ENCODE peak calls at places on chromosomes 4 and X, in six cellular contexts. F is GM23248, R is K562, J is A673, X is neural progenitor cell, C is PC-3. Z is an unnamed sample.

GRCh38 chrX:34341258-34341657 is 209.1 kb upstream of the FAM47A start:
- DNase-seq in F (no peak), C (peak), J (peak), R (no peak), X (peak), Z (no peak)

GRCh38 chr4:65416875-65417274 is 253.4 kb downstream of the EPHA5 start:
- DNase-seq in F (no peak), X (peak), C (peak), R (no peak), J (peak), Z (no peak)

GRCh38 chr4:48639816-48640215 is 140.3 kb downstream of the FRYL start:
- DNase-seq in R (no peak), F (no peak), J (no peak), X (no peak), C (no peak), Z (no peak)

GRCh38 chr4:122548452-122548851 is 72.4 kb downstream of the IL21 start:
- DNase-seq in C (no peak), F (no peak), J (no peak), R (peak), X (no peak), Z (no peak)

GRCh38 chrX:67726028-67726427 is 182.2 kb downstream of the AR start:
- DNase-seq in J (no peak), C (no peak), X (no peak), R (no peak), F (no peak), Z (no peak)

GRCh38 chr4:88533937-88534750 is 10.6 kb upstream of the PYURF start:
- DNase-seq in X (no peak), C (peak), J (peak), R (no peak), F (peak), Z (no peak)

GRCh38 chrX:10619311-10620015 is 922 bp downstream of the MID1 start:
- DNase-seq in J (peak), X (no peak), F (peak), C (peak), R (no peak), Z (no peak)

GRCh38 chr4:126489826-126490463 is 1142.8 kb upstream of the INTU start:
- DNase-seq in C (no peak), R (no peak), X (no peak), J (no peak), F (no peak), Z (no peak)

GRCh38 chr4:83022724-83023427 is 12.1 kb upstream of the COPS4 start:
- DNase-seq in F (peak), C (no peak), J (no peak), X (no peak), R (no peak), Z (no peak)

GRCh38 chr4:680565-680930 is 6.2 kb downstream of the MYL5 start:
- DNase-seq in J (no peak), R (no peak), F (peak), X (no peak), C (peak), Z (no peak)

GRCh38 chrX:49230500-49231232 is 2.5 kb downstream of the CACNA1F start:
- DNase-seq in F (peak), J (peak), X (peak), R (peak), C (no peak), Z (no peak)
- TF ChIP-seq EZH2 in F (no peak), J (no peak), X (no peak), R (no peak), C (no peak), Z (no peak)

GRCh38 chr4:41257257-41257900 is 651 bp downstream of the UCHL1 start:
- DNase-seq in C (no peak), F (peak), R (no peak), X (peak), J (peak), Z (no peak)

GRCh38 chr4:41258783-41259182 is 2.1 kb downstream of the UCHL1 start:
- DNase-seq in X (peak), R (peak), J (peak), F (peak), C (peak), Z (peak)

GRCh38 chr4:41256131-41256739 is 493 bp upstream of the UCHL1 start:
- DNase-seq in R (no peak), C (no peak), X (peak), J (peak), F (peak), Z (no peak)

GRCh38 chr4:41257901-41258300 is 1.2 kb downstream of the UCHL1 start:
- DNase-seq in F (no peak), R (no peak), J (peak), X (peak), C (no peak), Z (no peak)

GRCh38 chr4:41256740-41257256 is at the start of gene UCHL1:
- DNase-seq in X (peak), J (peak), F (peak), C (no peak), R (no peak), Z (no peak)
- TF ChIP-seq EZH2 in X (no peak), J (no peak), F (no peak), C (no peak), R (no peak), Z (no peak)

GRCh38 chr4:127555106-127555505 is 77.7 kb upstream of the INTU start:
- DNase-seq in X (no peak), F (no peak), C (no peak), J (no peak), R (no peak), Z (no peak)

GRCh38 chr4:127545271-127545670 is 87.5 kb upstream of the INTU start:
- DNase-seq in F (no peak), C (peak), R (no peak), J (no peak), X (no peak), Z (no peak)

GRCh38 chr4:127549521-127549920 is 83.2 kb upstream of the INTU start:
- DNase-seq in F (peak), C (peak), X (no peak), R (no peak), J (no peak), Z (no peak)
- TF ChIP-seq EZH2 in F (no peak), C (no peak), X (no peak), R (no peak), J (no peak), Z (no peak)

GRCh38 chr4:153333874-153334273 is 10.6 kb upstream of the MND1 start:
- DNase-seq in R (no peak), C (no peak), J (no peak), X (no peak), F (peak), Z (no peak)
- TF ChIP-seq EZH2 in R (no peak), C (no peak), J (no peak), X (no peak), F (no peak), Z (no peak)

Z was measured in HCT116.